ENCODE peak calls at places on chromosome 15, in four cellular contexts. One of them, this sample, is unnamed.

GRCh38 chr15:58357529-58358476 is 74.0 kb upstream of the LIPC start:
- DNase-seq in NCI-H1436: no peak
- DNase-seq in neural crest cell: no peak
- DNase-seq in activated CD4-positive, alpha-beta T cell treated with anti-CD3 and anti-CD28 coated beads for 24 hours: no peak
- DNase-seq in this sample: no peak

GRCh38 chr15:45535486-45536042 is 13.0 kb upstream of the SLC30A4 start:
- DNase-seq in NCI-H1436: no peak
- DNase-seq in neural crest cell: no peak
- DNase-seq in activated CD4-positive, alpha-beta T cell treated with anti-CD3 and anti-CD28 coated beads for 24 hours: no peak
- DNase-seq in this sample: no peak

GRCh38 chr15:90184119-90184785 is 16.9 kb upstream of the SEMA4B start:
- DNase-seq in neural crest cell: peak
- DNase-seq in NCI-H1436: peak
- DNase-seq in activated CD4-positive, alpha-beta T cell treated with anti-CD3 and anti-CD28 coated beads for 24 hours: no peak
- DNase-seq in this sample: no peak

GRCh38 chr15:70690012-70690411 is 73.3 kb downstream of the UACA start:
- DNase-seq in activated CD4-positive, alpha-beta T cell treated with anti-CD3 and anti-CD28 coated beads for 24 hours: no peak
- DNase-seq in NCI-H1436: no peak
- DNase-seq in neural crest cell: no peak
- DNase-seq in this sample: no peak

GRCh38 chr15:70835415-70835814 is 18.5 kb downstream of the LARP6 start:
- DNase-seq in activated CD4-positive, alpha-beta T cell treated with anti-CD3 and anti-CD28 coated beads for 24 hours: no peak
- DNase-seq in neural crest cell: no peak
- DNase-seq in NCI-H1436: no peak
- DNase-seq in this sample: no peak

GRCh38 chr15:99414755-99415731 is 150.7 kb upstream of the MEF2A start:
- DNase-seq in NCI-H1436: no peak
- DNase-seq in activated CD4-positive, alpha-beta T cell treated with anti-CD3 and anti-CD28 coated beads for 24 hours: no peak
- DNase-seq in neural crest cell: no peak
- DNase-seq in this sample: no peak

GRCh38 chr15:40010681-40011080 is 28.3 kb downstream of the SRP14 start:
- DNase-seq in neural crest cell: no peak
- DNase-seq in NCI-H1436: no peak
- DNase-seq in activated CD4-positive, alpha-beta T cell treated with anti-CD3 and anti-CD28 coated beads for 24 hours: no peak
- DNase-seq in this sample: no peak

GRCh38 chr15:38163651-38164050 is 89.0 kb upstream of the SPRED1 start:
- DNase-seq in activated CD4-positive, alpha-beta T cell treated with anti-CD3 and anti-CD28 coated beads for 24 hours: no peak
- DNase-seq in NCI-H1436: no peak
- DNase-seq in neural crest cell: no peak
- DNase-seq in this sample: no peak